ENCODE peak calls at places on chromosomes 7 and 10, in four cellular contexts. A is WTC11, J is HepG2, M is K562. K is an unnamed sample.
A peak's percentile ranks its signal among the peaks of the same experiment; 100 is the strongest.

GRCh38 chr7:82234457-82235049 is 209.0 kb downstream of the CACNA2D1 start:
- DNase-seq in A (no peak), J (peak; percentile 16), M (peak; percentile 11), K (no peak)

GRCh38 chr10:113739031-113739430 is 12.5 kb upstream of the PLEKHS1 start:
- DNase-seq in A (no peak), J (no peak), M (no peak), K (no peak)

GRCh38 chr7:157397751-157398691 is 61.2 kb downstream of the DNAJB6 start:
- DNase-seq in A (peak; percentile 62), J (peak; percentile 64), M (peak; percentile 92), K (peak; percentile 85)

GRCh38 chr10:17616403-17617030 is 657 bp downstream of the HACD1 start:
- DNase-seq in A (peak; percentile 86), J (peak; percentile 64), M (peak; percentile 81), K (peak; percentile 54)

GRCh38 chr10:26931223-26931622 is 70.5 kb upstream of the ABI1 start:
- DNase-seq in A (peak; percentile 80), J (peak; percentile 45), M (peak; percentile 31), K (no peak)

GRCh38 chr10:78411716-78412115 is 378.1 kb downstream of the RPS24 start:
- DNase-seq in A (no peak), J (no peak), M (no peak), K (no peak)

GRCh38 chr7:82985144-82985802 is 177.4 kb downstream of the PCLO start:
- DNase-seq in A (no peak), J (no peak), M (no peak), K (no peak)

GRCh38 chr10:100356067-100357017 is 9.3 kb downstream of the SCD start:
- DNase-seq in A (no peak), J (no peak), M (no peak), K (no peak)

GRCh38 chr7:153835104-153835503 is 217.1 kb upstream of the DPP6 start:
- DNase-seq in A (no peak), J (no peak), M (peak; percentile 5), K (no peak)

GRCh38 chr10:123026266-123026665 is 17.5 kb downstream of the ACADSB start:
- DNase-seq in A (no peak), J (no peak), M (no peak), K (no peak)

GRCh38 chr10:101311440-101312067 is 42.4 kb upstream of the BTRC start:
- DNase-seq in A (no peak), J (no peak), M (no peak), K (no peak)

GRCh38 chr7:102874966-102875365 is 37.8 kb upstream of the LRRC17 start:
- DNase-seq in A (no peak), J (no peak), M (no peak), K (no peak)

GRCh38 chr7:113629244-113629643 is 289.6 kb downstream of the PPP1R3A start:
- DNase-seq in A (no peak), J (no peak), M (no peak), K (no peak)

GRCh38 chr7:17913250-17913649 is 27.0 kb downstream of the SNX13 start:
- DNase-seq in A (no peak), J (no peak), M (no peak), K (no peak)

GRCh38 chr10:88952647-88953111 is at the start of gene ACTA2:
- DNase-seq in A (no peak), J (no peak), M (no peak), K (no peak)

GRCh38 chr10:75508239-75508813 is 76.9 kb downstream of the LRMDA start:
- DNase-seq in A (no peak), J (no peak), M (no peak), K (peak; percentile 56)

GRCh38 chr7:152866791-152867481 is 107.4 kb downstream of the ACTR3B start:
- DNase-seq in A (no peak), J (no peak), M (no peak), K (no peak)

GRCh38 chr10:306007-306406 is 170.8 kb downstream of the ZMYND11 start:
- DNase-seq in A (no peak), J (no peak), M (no peak), K (no peak)

GRCh38 chr7:66832531-66833351 is 88.3 kb upstream of the TMEM248 start:
- DNase-seq in A (no peak), J (no peak), M (no peak), K (no peak)

GRCh38 chr10:47058961-47059391 is 147.7 kb downstream of the PTPN20 start:
- DNase-seq in A (no peak), J (no peak), M (no peak), K (peak; percentile 20)

GRCh38 chr10:23694921-23695824 is 256.3 kb downstream of the OTUD1 start:
- DNase-seq in A (peak; percentile 36), J (no peak), M (no peak), K (peak; percentile 48)

GRCh38 chr7:98949336-98950044 is 71.2 kb downstream of the TRRAP start:
- DNase-seq in A (no peak), J (no peak), M (no peak), K (no peak)

GRCh38 chr7:113321201-113321600 is 202.8 kb upstream of the SMIM30 start:
- DNase-seq in A (no peak), J (no peak), M (no peak), K (no peak)

GRCh38 chr7:101410743-101411476 is 48.2 kb downstream of the COL26A1 start:
- DNase-seq in A (peak; percentile 91), J (peak; percentile 41), M (peak; percentile 56), K (peak; percentile 86)

GRCh38 chr7:25167262-25167843 is 42.3 kb upstream of the CYCS start:
- DNase-seq in A (no peak), J (no peak), M (no peak), K (no peak)

GRCh38 chr7:94223375-94224084 is 171.2 kb upstream of the COL1A2 start:
- DNase-seq in A (peak; percentile 54), J (no peak), M (no peak), K (peak; percentile 9)

DNA sequence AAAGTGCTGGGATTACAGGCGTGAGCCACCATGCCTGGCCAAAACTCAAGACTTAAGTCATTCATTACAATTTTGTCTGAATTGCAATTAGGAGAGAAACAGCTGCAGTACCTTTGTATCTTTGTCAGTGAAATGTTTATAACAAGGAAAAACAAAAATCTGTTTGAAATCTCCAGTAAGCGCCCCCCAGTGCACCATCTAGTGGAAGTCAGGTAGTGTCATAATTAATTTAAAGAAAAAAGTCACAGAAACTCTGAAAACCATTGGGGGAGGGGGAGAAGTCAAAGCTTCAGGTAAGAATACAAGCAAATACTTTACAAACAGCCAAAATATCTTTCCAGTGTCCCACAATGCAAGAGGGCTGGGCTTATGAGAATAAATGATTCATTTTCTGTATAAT is 2.8 kb downstream of the MPP7 start:
- DNase-seq in A (no peak), J (no peak), M (peak; percentile 5), K (no peak)
- TF ChIP-seq ELF4 in A (no peak), J (no peak), M (no peak), K (no peak)

GRCh38 chr7:36281945-36282727 is 107.5 kb upstream of the ANLN start:
- DNase-seq in A (no peak), J (no peak), M (peak; percentile 16), K (no peak)
- TF ChIP-seq ELF4 in A (no peak), J (no peak), M (no peak), K (no peak)

GRCh38 chr10:6950133-6950532 is 370.1 kb upstream of the PRKCQ start:
- DNase-seq in A (no peak), J (no peak), M (no peak), K (no peak)

GRCh38 chr10:6953131-6953834 is 373.2 kb upstream of the PRKCQ start:
- DNase-seq in A (no peak), J (no peak), M (no peak), K (no peak)

GRCh38 chr10:6956562-6956961 is 376.5 kb upstream of the PRKCQ start:
- DNase-seq in A (no peak), J (no peak), M (no peak), K (no peak)

DNA sequence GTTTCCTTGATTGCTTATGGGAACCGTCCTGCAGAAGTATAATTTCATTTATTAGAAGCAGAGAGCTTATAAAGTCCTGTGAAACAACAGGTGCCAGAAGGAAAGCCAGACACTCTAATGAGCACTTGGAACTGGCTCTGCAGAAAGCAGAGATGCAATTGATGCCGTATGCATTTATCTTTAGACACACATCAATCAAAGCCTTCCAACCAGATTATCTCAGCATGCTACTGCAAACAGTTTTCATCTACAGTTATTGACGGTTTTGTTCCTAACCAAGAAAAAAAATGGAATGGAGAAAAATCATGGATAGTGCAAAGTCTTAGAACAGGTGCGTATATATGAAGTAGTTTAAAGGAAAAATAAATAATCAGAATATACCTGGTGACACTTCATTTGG is 371.7 kb upstream of the PRKCQ start:
- DNase-seq in A (no peak), J (no peak), M (no peak), K (no peak)
- TF ChIP-seq ELF4 in A (no peak), J (no peak), M (no peak), K (no peak)

DNA sequence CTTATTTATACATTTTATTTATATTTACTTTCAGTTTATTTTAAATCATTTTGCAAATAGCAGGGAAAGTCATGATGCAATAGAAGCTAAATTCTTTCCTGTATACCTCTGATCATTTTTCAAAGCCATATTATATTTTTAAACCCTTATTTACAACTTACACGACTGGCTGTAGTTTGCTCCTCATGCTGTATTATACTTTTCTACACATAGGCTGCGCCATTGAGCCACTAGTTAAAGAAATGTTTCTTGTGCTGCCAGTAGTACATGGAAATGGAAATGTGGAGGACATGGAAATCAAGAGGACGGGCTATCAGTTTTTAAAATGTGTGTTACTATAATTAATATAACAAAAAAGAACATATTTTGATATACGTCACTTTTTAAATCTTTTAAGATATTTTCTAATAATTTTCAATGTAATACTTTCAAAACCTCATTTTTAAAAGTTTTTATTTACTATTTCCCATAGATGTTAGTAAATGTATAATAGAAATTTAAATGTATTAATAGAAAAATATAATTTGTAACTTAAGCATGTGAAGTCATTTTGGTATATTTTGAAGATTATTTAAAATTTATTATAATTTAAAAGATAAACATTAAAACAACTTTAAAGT is 118.5 kb downstream of the VTI1A start:
- DNase-seq in A (peak; percentile 28), J (peak; percentile 79), M (peak; percentile 60), K (peak; percentile 60)
- TF ChIP-seq ELF4 in A (no peak), J (no peak), M (no peak), K (no peak)

GRCh38 chr7:4650471-4651047 is 31.5 kb upstream of the FOXK1 start:
- DNase-seq in A (peak; percentile 24), J (peak; percentile 34), M (no peak), K (no peak)
- TF ChIP-seq ELF4 in A (no peak), J (no peak), M (no peak), K (no peak)

GRCh38 chr7:54796853-54797252 is 37.8 kb upstream of the SEC61G start:
- DNase-seq in A (no peak), J (no peak), M (no peak), K (no peak)

GRCh38 chr7:54799792-54800191 is 40.8 kb upstream of the SEC61G start:
- DNase-seq in A (no peak), J (no peak), M (no peak), K (no peak)

GRCh38 chr7:54798569-54798968 is 39.6 kb upstream of the SEC61G start:
- DNase-seq in A (no peak), J (no peak), M (no peak), K (no peak)

GRCh38 chr7:54792383-54792782 is 33.4 kb upstream of the SEC61G start:
- DNase-seq in A (no peak), J (no peak), M (no peak), K (no peak)

GRCh38 chr7:54796150-54796549 is 37.1 kb upstream of the SEC61G start:
- DNase-seq in A (no peak), J (no peak), M (no peak), K (no peak)
- TF ChIP-seq ELF4 in A (no peak), J (no peak), M (no peak), K (no peak)

K was measured in HEK293T.